ENCODE peak calls at places on chromosomes 3 and 15, in seven cellular contexts. L is transverse colon, P is HCT116, K is K562, F is GM12878, C is breast epithelium, Q is sigmoid colon. N is an unnamed sample. For H3K4me1 and H3K27me3, the result is how much of the 10 kb centered on the place peaks cover.

GRCh38 chr3:4292301-4292700 is 10.9 kb upstream of the SETMAR start:
- DNase-seq in F (no peak), C (no peak), Q (no peak), L (no peak), K (no peak), P (no peak), N (no peak)

GRCh38 chr3:67610458-67610857 is 44.0 kb downstream of the SUCLG2 start:
- DNase-seq in Q (no peak), C (no peak), F (no peak), P (no peak), L (no peak), K (no peak), N (no peak)

GRCh38 chr3:152374260-152374990 is 105.7 kb downstream of the MBNL1 start:
- DNase-seq in P (no peak), C (no peak), F (no peak), L (no peak), K (no peak), Q (no peak), N (no peak)

GRCh38 chr3:45631486-45631885 is 36.9 kb downstream of the LIMD1 start:
- DNase-seq in C (no peak), K (no peak), F (no peak), P (no peak), L (no peak), Q (no peak), N (no peak)

GRCh38 chr3:77348244-77348855 is 308.5 kb downstream of the ROBO2 start:
- DNase-seq in P (no peak), F (no peak), L (no peak), K (no peak), C (no peak), Q (no peak), N (no peak)

GRCh38 chr3:130242850-130243569 is 102.5 kb upstream of the COL6A5 start:
- DNase-seq in F (no peak), K (peak), P (no peak), L (no peak), C (no peak), Q (no peak), N (no peak)

GRCh38 chr3:12175137-12175593 is 16.5 kb upstream of the TIMP4 start:
- DNase-seq in Q (no peak), C (no peak), K (no peak), P (no peak), L (no peak), F (no peak), N (no peak)

GRCh38 chr15:53453253-53454105 is 306.0 kb downstream of the WDR72 start:
- DNase-seq in Q (no peak), C (no peak), K (no peak), L (peak), F (no peak), P (no peak), N (no peak)

GRCh38 chr15:95635666-95636065 is 694.8 kb upstream of the NR2F2 start:
- DNase-seq in Q (no peak), K (no peak), F (no peak), L (no peak), P (no peak), C (no peak), N (no peak)

GRCh38 chr3:125001557-125002413 is 54.0 kb downstream of the HEG1 start:
- DNase-seq in K (no peak), L (no peak), F (no peak), P (no peak), C (no peak), Q (no peak), N (no peak)

GRCh38 chr3:69368129-69368741 is 17.7 kb downstream of the FRMD4B start:
- DNase-seq in F (peak), L (peak), K (no peak), P (no peak), Q (no peak), C (no peak), N (no peak)

GRCh38 chr15:34776706-34777105 is 18.6 kb downstream of the ACTC1 start:
- DNase-seq in K (no peak), P (no peak), F (no peak), Q (no peak), L (no peak), C (no peak), N (no peak)

GRCh38 chr15:45087513-45087912 is 26.5 kb downstream of the DUOX2 start:
- DNase-seq in K (no peak), F (no peak), Q (no peak), L (no peak), C (no peak), P (no peak), N (no peak)

GRCh38 chr3:42080452-42080872 is 10.7 kb upstream of the TRAK1 start:
- DNase-seq in Q (peak), F (peak), K (no peak), P (peak), L (peak), C (peak), N (no peak)

GRCh38 chr3:129822679-129823078 is 70.8 kb downstream of the TMCC1 start:
- DNase-seq in Q (no peak), P (no peak), F (no peak), C (no peak), L (no peak), K (no peak), N (no peak)

GRCh38 chr3:197353001-197353866 is 54.8 kb upstream of the DLG1 start:
- DNase-seq in C (no peak), L (no peak), F (no peak), K (no peak), Q (no peak), P (no peak), N (no peak)

GRCh38 chr3:108334698-108335097 is 38.4 kb downstream of the HHLA2 start:
- DNase-seq in L (no peak), Q (no peak), K (no peak), C (no peak), F (no peak), P (no peak), N (no peak)

GRCh38 chr3:172103724-172104123 is 64.3 kb downstream of the FNDC3B start:
- DNase-seq in K (no peak), L (no peak), F (no peak), C (no peak), Q (no peak), P (no peak), N (no peak)

GRCh38 chr3:190444576-190445145 is 5.0 kb downstream of the TMEM207 start:
- DNase-seq in Q (no peak), L (no peak), P (no peak), F (no peak), K (no peak), C (no peak), N (no peak)

GRCh38 chr15:94576889-94577533 is 345.6 kb downstream of the MCTP2 start:
- DNase-seq in Q (no peak), F (no peak), C (no peak), K (peak), P (peak), L (peak), N (no peak)

GRCh38 chr3:124812291-124813265 is 74.6 kb downstream of the ITGB5 start:
- DNase-seq in L (peak), K (peak), F (no peak), Q (peak), P (peak), C (peak), N (no peak)

GRCh38 chr3:184582998-184583344 is 21.4 kb downstream of the EPHB3 start:
- DNase-seq in Q (no peak), F (no peak), L (no peak), K (no peak), C (no peak), P (no peak), N (no peak)

GRCh38 chr15:80660114-80660513 is 35.0 kb upstream of the ABHD17C start:
- DNase-seq in Q (no peak), F (no peak), L (peak), K (no peak), P (no peak), C (no peak), N (peak)

GRCh38 chr3:86923071-86923476 is 67.9 kb downstream of the VGLL3 start:
- DNase-seq in P (no peak), F (no peak), Q (no peak), L (no peak), C (no peak), K (no peak), N (no peak)

GRCh38 chr3:114496021-114496434 is 202.2 kb downstream of the TIGIT start:
- DNase-seq in P (peak), Q (no peak), C (no peak), F (no peak), K (no peak), L (no peak), N (no peak)

GRCh38 chr3:178419078-178419477 is 117.2 kb upstream of the KCNMB2 start:
- DNase-seq in K (no peak), Q (no peak), C (no peak), P (no peak), L (no peak), F (no peak), N (no peak)

GRCh38 chr3:66338927-66339326 is 118.1 kb downstream of the SLC25A26 start:
- DNase-seq in K (no peak), C (no peak), P (no peak), L (no peak), F (no peak), Q (no peak), N (no peak)

GRCh38 chr3:29486917-29487316 is 206.0 kb downstream of the RBMS3 start:
- DNase-seq in L (no peak), F (no peak), C (no peak), Q (no peak), P (no peak), K (no peak), N (no peak)

DNA sequence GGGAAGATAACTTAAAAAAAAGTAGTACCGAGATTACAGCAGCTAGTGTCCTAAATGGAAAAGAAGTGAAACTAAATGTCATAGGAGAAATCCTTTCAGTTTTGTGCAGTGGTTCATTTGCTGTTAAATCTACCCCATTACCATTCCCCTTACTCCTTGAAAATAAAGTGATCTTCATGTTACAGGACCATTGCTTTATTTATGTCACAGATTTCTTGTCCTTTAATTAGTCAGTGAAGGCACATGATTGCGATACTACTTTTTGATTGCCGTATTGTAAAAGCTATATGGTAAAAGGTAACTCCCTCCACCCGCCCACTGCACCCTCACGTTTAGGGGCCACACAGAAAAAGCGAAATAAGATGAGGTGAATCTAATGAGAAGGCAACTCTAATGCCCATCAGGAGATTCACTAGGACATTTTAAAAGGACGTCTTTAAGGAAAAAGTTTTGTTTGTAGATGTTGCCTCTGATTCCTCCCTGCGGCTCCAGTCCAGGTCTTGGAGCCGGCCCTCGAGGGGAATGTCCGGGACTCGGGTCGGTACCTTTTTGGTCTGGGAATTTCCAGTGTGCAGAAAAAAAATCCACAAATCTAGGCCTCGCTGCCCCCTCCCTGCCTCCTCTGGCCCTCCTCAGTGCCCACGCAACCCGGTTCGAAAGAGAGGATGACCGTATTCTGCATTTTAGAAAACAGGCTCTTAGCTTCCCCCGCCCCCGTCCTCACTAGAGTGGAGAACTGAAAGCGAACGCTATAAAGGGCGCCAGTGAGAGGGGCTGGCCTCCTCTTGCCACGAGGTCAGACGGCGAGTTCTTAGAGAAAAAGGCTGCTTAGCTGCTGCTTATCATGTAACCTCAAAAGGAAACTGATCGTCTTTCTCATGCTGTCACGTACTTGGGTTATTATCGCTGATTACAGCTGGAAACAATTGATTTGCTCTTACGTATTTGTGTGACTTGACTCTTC is 21.8 kb upstream of the NFKBIZ start:
- DNase-seq in F (peak), C (peak), L (peak), P (peak), K (peak), Q (peak), N (peak)
- TF ChIP-seq POLR2AphosphoS5 in F (peak), C (peak), L (peak), P (peak), K (no peak), Q (peak), N (peak)

DNA sequence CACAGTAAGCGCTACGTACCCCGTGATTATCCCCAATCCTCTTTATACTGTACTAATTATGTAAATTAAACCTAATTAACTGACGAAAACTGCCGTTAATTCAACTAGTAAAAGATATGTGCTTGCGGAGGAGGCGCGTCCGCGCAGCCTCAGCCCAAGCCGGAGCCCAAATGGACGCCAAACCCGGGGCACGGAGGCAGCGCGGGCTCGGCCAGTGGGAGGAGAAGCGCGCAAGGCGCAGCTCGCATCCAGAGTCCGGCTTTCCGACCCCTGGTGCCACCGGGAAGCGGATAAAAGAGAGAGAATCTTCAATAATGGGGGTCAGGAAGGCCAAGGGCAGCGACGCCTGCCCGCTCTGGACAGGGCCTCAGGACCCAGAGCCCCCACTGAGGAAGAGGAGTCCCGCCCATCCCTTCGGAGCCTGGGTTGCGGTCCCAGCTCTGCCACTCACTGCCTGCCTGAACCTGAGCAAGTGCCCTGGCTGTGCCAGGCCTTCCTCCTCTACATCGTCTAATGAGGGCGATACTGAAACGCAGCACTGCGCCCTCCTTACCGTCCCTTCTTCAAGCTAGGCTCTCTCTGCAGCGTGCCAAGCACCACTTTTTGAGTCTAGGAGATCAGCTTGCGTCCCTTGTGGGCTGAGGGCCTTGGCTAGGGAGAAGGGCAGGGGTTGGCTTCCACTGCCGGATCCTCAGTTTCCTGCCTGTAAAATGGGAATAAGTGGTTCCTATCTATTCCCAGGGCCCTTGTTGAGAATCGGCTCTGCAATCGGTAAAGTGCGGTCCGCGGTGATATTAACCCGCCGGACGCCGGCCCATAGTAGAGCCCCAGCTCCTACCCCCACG is 4.9 kb upstream of the SKOR1 start:
- DNase-seq in Q (no peak), C (no peak), L (no peak), F (no peak), K (no peak), P (no peak), N (no peak)
- H3K4me1 ChIP-seq in Q (under half), C (under half), L (under half), F (under half), K (under half), P (under half), N (under half)

DNA sequence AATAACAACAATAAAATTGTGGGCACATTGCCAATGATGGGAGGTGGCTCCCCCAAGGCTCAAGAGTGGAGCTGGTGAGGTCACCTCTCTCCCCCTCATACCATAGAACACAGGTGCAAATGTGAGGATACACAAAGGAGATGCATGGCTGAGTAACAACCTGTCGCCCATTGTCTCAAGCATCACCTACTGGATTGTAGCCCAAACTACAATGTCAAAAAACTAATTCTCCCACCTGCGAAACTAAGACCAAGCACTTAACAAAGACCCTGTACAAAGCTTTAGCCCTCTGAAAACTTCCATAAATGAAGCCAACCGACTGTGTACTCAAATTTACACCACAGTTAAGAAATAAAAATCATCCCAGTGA is 50.4 kb upstream of the IGSF11 start:
- DNase-seq in P (peak), K (no peak), Q (no peak), L (no peak), F (no peak), C (no peak), N (no peak)
- H3K27me3 ChIP-seq in P (under half), K (under half), Q (under half), L (under half), F (under half), C (under half), N (under half)

GRCh38 chr3:135229018-135229495 is 434.0 kb downstream of the EPHB1 start:
- DNase-seq in Q (no peak), C (peak), K (no peak), L (no peak), F (no peak), P (no peak), N (no peak)
- TF ChIP-seq POLR2AphosphoS5 in Q (no peak), C (no peak), K (no peak), L (no peak), F (no peak), P (no peak), N (no peak)

N was measured in prostate gland.